ENCODE peak calls at places on chromosome 13, in nine cellular contexts. One of them, this sample, is unnamed.

GRCh38 chr13:76853481-76853880 is 32.7 kb downstream of the KCTD12 start:
- DNase-seq in fibroblast of lung: peak; percentile 60
- DNase-seq in H9: no peak
- DNase-seq in cardiac fibroblast: peak; percentile 35
- DNase-seq in AG10803: no peak
- DNase-seq in WTC11: no peak
- DNase-seq in AG09319: no peak
- DNase-seq in heart right ventricle: no peak
- DNase-seq in HFF-Myc: no peak
- DNase-seq in this sample: no peak

GRCh38 chr13:98216135-98216565 is 39.1 kb upstream of the RNF113B start:
- DNase-seq in fibroblast of lung: peak; percentile 91
- DNase-seq in H9: no peak
- DNase-seq in cardiac fibroblast: peak; percentile 84
- DNase-seq in AG10803: peak; percentile 83
- DNase-seq in WTC11: no peak
- DNase-seq in AG09319: no peak
- DNase-seq in heart right ventricle: peak; percentile 63
- DNase-seq in HFF-Myc: peak; percentile 73
- DNase-seq in this sample: no peak

GRCh38 chr13:41250993-41251392 is 12.4 kb downstream of the MTRF1 start:
- DNase-seq in fibroblast of lung: no peak
- DNase-seq in H9: no peak
- DNase-seq in cardiac fibroblast: no peak
- DNase-seq in AG10803: no peak
- DNase-seq in WTC11: no peak
- DNase-seq in AG09319: no peak
- DNase-seq in heart right ventricle: no peak
- DNase-seq in HFF-Myc: no peak
- DNase-seq in this sample: no peak

GRCh38 chr13:36098080-36098479 is 33.1 kb downstream of the DCLK1 start:
- DNase-seq in fibroblast of lung: no peak
- DNase-seq in H9: no peak
- DNase-seq in cardiac fibroblast: peak; percentile 7
- DNase-seq in AG10803: no peak
- DNase-seq in WTC11: no peak
- DNase-seq in AG09319: no peak
- DNase-seq in heart right ventricle: no peak
- DNase-seq in HFF-Myc: no peak
- DNase-seq in this sample: no peak

GRCh38 chr13:86757236-86757978 is 913.8 kb upstream of the SLITRK5 start:
- DNase-seq in fibroblast of lung: peak; percentile 19
- DNase-seq in H9: peak; percentile 67
- DNase-seq in cardiac fibroblast: no peak
- DNase-seq in AG10803: no peak
- DNase-seq in WTC11: peak; percentile 36
- DNase-seq in AG09319: no peak
- DNase-seq in heart right ventricle: no peak
- DNase-seq in HFF-Myc: no peak
- DNase-seq in this sample: no peak

GRCh38 chr13:79413521-79413920 is 7.5 kb upstream of the RBM26 start:
- DNase-seq in fibroblast of lung: no peak
- DNase-seq in H9: no peak
- DNase-seq in cardiac fibroblast: no peak
- DNase-seq in AG10803: no peak
- DNase-seq in WTC11: no peak
- DNase-seq in AG09319: no peak
- DNase-seq in heart right ventricle: no peak
- DNase-seq in HFF-Myc: no peak
- DNase-seq in this sample: no peak

GRCh38 chr13:36288794-36289391 is 8.7 kb downstream of the CCDC169 start:
- DNase-seq in fibroblast of lung: no peak
- DNase-seq in H9: no peak
- DNase-seq in cardiac fibroblast: no peak
- DNase-seq in AG10803: no peak
- DNase-seq in WTC11: no peak
- DNase-seq in AG09319: no peak
- DNase-seq in heart right ventricle: no peak
- DNase-seq in HFF-Myc: no peak
- DNase-seq in this sample: no peak

GRCh38 chr13:67228031-67228430 is 2.1 kb downstream of the PCDH9 start:
- DNase-seq in fibroblast of lung: no peak
- DNase-seq in H9: no peak
- DNase-seq in cardiac fibroblast: no peak
- DNase-seq in AG10803: no peak
- DNase-seq in WTC11: no peak
- DNase-seq in AG09319: no peak
- DNase-seq in heart right ventricle: no peak
- DNase-seq in HFF-Myc: no peak
- DNase-seq in this sample: no peak

GRCh38 chr13:108572782-108573211 is 56.6 kb upstream of the MYO16 start:
- DNase-seq in fibroblast of lung: no peak
- DNase-seq in H9: no peak
- DNase-seq in cardiac fibroblast: no peak
- DNase-seq in AG10803: no peak
- DNase-seq in WTC11: no peak
- DNase-seq in AG09319: no peak
- DNase-seq in heart right ventricle: no peak
- DNase-seq in HFF-Myc: no peak
- DNase-seq in this sample: no peak

GRCh38 chr13:56893843-56894242 is 246.9 kb upstream of the PRR20A start:
- DNase-seq in fibroblast of lung: no peak
- DNase-seq in H9: no peak
- DNase-seq in cardiac fibroblast: no peak
- DNase-seq in AG10803: no peak
- DNase-seq in WTC11: no peak
- DNase-seq in AG09319: no peak
- DNase-seq in heart right ventricle: no peak
- DNase-seq in HFF-Myc: no peak
- DNase-seq in this sample: no peak

GRCh38 chr13:38398810-38399493 is 49.3 kb downstream of the UFM1 start:
- DNase-seq in fibroblast of lung: peak; percentile 64
- DNase-seq in H9: no peak
- DNase-seq in cardiac fibroblast: peak; percentile 73
- DNase-seq in AG10803: peak; percentile 93
- DNase-seq in WTC11: no peak
- DNase-seq in AG09319: peak; percentile 64
- DNase-seq in heart right ventricle: no peak
- DNase-seq in HFF-Myc: peak; percentile 74
- DNase-seq in this sample: no peak

GRCh38 chr13:20136781-20137703 is 23.8 kb downstream of the GJA3 start:
- DNase-seq in fibroblast of lung: peak; percentile 9
- DNase-seq in H9: peak; percentile 78
- DNase-seq in cardiac fibroblast: no peak
- DNase-seq in AG10803: no peak
- DNase-seq in WTC11: peak; percentile 77
- DNase-seq in AG09319: no peak
- DNase-seq in heart right ventricle: peak; percentile 29
- DNase-seq in HFF-Myc: no peak
- DNase-seq in this sample: peak; percentile 36

GRCh38 chr13:71320452-71320851 is 546.6 kb downstream of the DACH1 start:
- DNase-seq in fibroblast of lung: no peak
- DNase-seq in H9: no peak
- DNase-seq in cardiac fibroblast: peak; percentile 61
- DNase-seq in AG10803: no peak
- DNase-seq in WTC11: peak; percentile 16
- DNase-seq in AG09319: no peak
- DNase-seq in heart right ventricle: no peak
- DNase-seq in HFF-Myc: peak; percentile 5
- DNase-seq in this sample: no peak
- TF ChIP-seq CTCF in fibroblast of lung: peak; percentile 57
- TF ChIP-seq CTCF in H9: peak; percentile 67
- TF ChIP-seq CTCF in cardiac fibroblast: peak; percentile 64
- TF ChIP-seq CTCF in AG10803: no peak
- TF ChIP-seq CTCF in WTC11: peak; percentile 30
- TF ChIP-seq CTCF in AG09319: peak; percentile 48
- TF ChIP-seq CTCF in heart right ventricle: no peak
- TF ChIP-seq CTCF in HFF-Myc: peak; percentile 65
- TF ChIP-seq CTCF in this sample: peak; percentile 67

GRCh38 chr13:85413664-85414063 is 385.6 kb downstream of the SLITRK6 start:
- DNase-seq in fibroblast of lung: no peak
- DNase-seq in H9: no peak
- DNase-seq in cardiac fibroblast: no peak
- DNase-seq in AG10803: no peak
- DNase-seq in WTC11: no peak
- DNase-seq in AG09319: no peak
- DNase-seq in heart right ventricle: no peak
- DNase-seq in HFF-Myc: no peak
- DNase-seq in this sample: no peak
- TF ChIP-seq CTCF in fibroblast of lung: no peak
- TF ChIP-seq CTCF in H9: no peak
- TF ChIP-seq CTCF in cardiac fibroblast: no peak
- TF ChIP-seq CTCF in AG10803: no peak
- TF ChIP-seq CTCF in WTC11: no peak
- TF ChIP-seq CTCF in AG09319: no peak
- TF ChIP-seq CTCF in heart right ventricle: no peak
- TF ChIP-seq CTCF in HFF-Myc: no peak
- TF ChIP-seq CTCF in this sample: no peak

GRCh38 chr13:23710366-23710765 is 140.2 kb downstream of the TNFRSF19 start:
- DNase-seq in fibroblast of lung: no peak
- DNase-seq in H9: no peak
- DNase-seq in cardiac fibroblast: no peak
- DNase-seq in AG10803: no peak
- DNase-seq in WTC11: no peak
- DNase-seq in AG09319: no peak
- DNase-seq in heart right ventricle: no peak
- DNase-seq in HFF-Myc: no peak
- DNase-seq in this sample: no peak

GRCh38 chr13:23711355-23711754 is 141.1 kb downstream of the TNFRSF19 start:
- DNase-seq in fibroblast of lung: no peak
- DNase-seq in H9: no peak
- DNase-seq in cardiac fibroblast: no peak
- DNase-seq in AG10803: no peak
- DNase-seq in WTC11: no peak
- DNase-seq in AG09319: no peak
- DNase-seq in heart right ventricle: no peak
- DNase-seq in HFF-Myc: no peak
- DNase-seq in this sample: no peak

GRCh38 chr13:23705578-23705977 is 135.4 kb downstream of the TNFRSF19 start:
- DNase-seq in fibroblast of lung: peak; percentile 39
- DNase-seq in H9: no peak
- DNase-seq in cardiac fibroblast: no peak
- DNase-seq in AG10803: peak; percentile 43
- DNase-seq in WTC11: no peak
- DNase-seq in AG09319: no peak
- DNase-seq in heart right ventricle: no peak
- DNase-seq in HFF-Myc: no peak
- DNase-seq in this sample: no peak

GRCh38 chr13:23709521-23709920 is 139.3 kb downstream of the TNFRSF19 start:
- DNase-seq in fibroblast of lung: no peak
- DNase-seq in H9: no peak
- DNase-seq in cardiac fibroblast: peak; percentile 32
- DNase-seq in AG10803: peak; percentile 25
- DNase-seq in WTC11: no peak
- DNase-seq in AG09319: no peak
- DNase-seq in heart right ventricle: no peak
- DNase-seq in HFF-Myc: no peak
- DNase-seq in this sample: no peak

GRCh38 chr13:23707674-23708073 is 137.5 kb downstream of the TNFRSF19 start:
- DNase-seq in fibroblast of lung: no peak
- DNase-seq in H9: no peak
- DNase-seq in cardiac fibroblast: peak; percentile 70
- DNase-seq in AG10803: peak; percentile 53
- DNase-seq in WTC11: no peak
- DNase-seq in AG09319: no peak
- DNase-seq in heart right ventricle: no peak
- DNase-seq in HFF-Myc: no peak
- DNase-seq in this sample: no peak
- TF ChIP-seq CTCF in fibroblast of lung: peak; percentile 38
- TF ChIP-seq CTCF in H9: peak; percentile 41
- TF ChIP-seq CTCF in cardiac fibroblast: peak; percentile 52
- TF ChIP-seq CTCF in AG10803: peak; percentile 58
- TF ChIP-seq CTCF in WTC11: no peak
- TF ChIP-seq CTCF in AG09319: peak; percentile 27
- TF ChIP-seq CTCF in heart right ventricle: no peak
- TF ChIP-seq CTCF in HFF-Myc: peak; percentile 35
- TF ChIP-seq CTCF in this sample: peak; percentile 26

GRCh38 chr13:34678154-34678553 is 263.9 kb upstream of the NBEA start:
- DNase-seq in fibroblast of lung: peak; percentile 60
- DNase-seq in H9: no peak
- DNase-seq in cardiac fibroblast: peak; percentile 64
- DNase-seq in AG10803: no peak
- DNase-seq in WTC11: no peak
- DNase-seq in AG09319: no peak
- DNase-seq in heart right ventricle: no peak
- DNase-seq in HFF-Myc: no peak
- DNase-seq in this sample: no peak
- TF ChIP-seq CTCF in fibroblast of lung: no peak
- TF ChIP-seq CTCF in H9: no peak
- TF ChIP-seq CTCF in cardiac fibroblast: no peak
- TF ChIP-seq CTCF in AG10803: no peak
- TF ChIP-seq CTCF in WTC11: no peak
- TF ChIP-seq CTCF in AG09319: no peak
- TF ChIP-seq CTCF in heart right ventricle: no peak
- TF ChIP-seq CTCF in HFF-Myc: no peak
- TF ChIP-seq CTCF in this sample: no peak